ENCODE peak calls at places on chromosomes 11 and 22, in nine cellular contexts. D is GM12878, R is tibial nerve, N is upper lobe of left lung, Q is suprapubic skin, L is esophagus muscularis mucosa, U is ovary, X is HepG2, F is SK-N-SH. M is an unnamed sample. For H3K36me3, the result is how much of the 10 kb centered on the place peaks cover.

GRCh38 chr11:101765932-101766331 is 148.9 kb upstream of the CEP126 start:
- DNase-seq in D (no peak), R (no peak), N (no peak), Q (no peak), L (no peak), U (no peak), X (no peak), F (no peak), M (no peak)

GRCh38 chr11:62514151-62514550 is 32.5 kb downstream of the AHNAK start:
- DNase-seq in D (no peak), R (no peak), N (no peak), Q (no peak), L (no peak), U (no peak), X (no peak), F (no peak), M (no peak)

GRCh38 chr11:27280131-27280530 is 82.9 kb downstream of the CCDC34 start:
- DNase-seq in D (no peak), R (no peak), N (no peak), Q (no peak), L (no peak), U (no peak), X (no peak), F (no peak), M (no peak)

GRCh38 chr11:67114275-67114896 is 4.7 kb upstream of the KDM2A start:
- DNase-seq in D (no peak), R (no peak), N (no peak), Q (no peak), L (no peak), U (no peak), X (no peak), F (no peak), M (no peak)

GRCh38 chr11:46333129-46333947 is 13.9 kb upstream of the DGKZ start:
- DNase-seq in D (no peak), R (no peak), N (peak), Q (no peak), L (no peak), U (no peak), X (no peak), F (peak), M (no peak)

GRCh38 chr11:106457727-106458126 is 380.3 kb downstream of the AASDHPPT start:
- DNase-seq in D (no peak), R (no peak), N (no peak), Q (no peak), L (no peak), U (no peak), X (peak), F (no peak), M (no peak)

GRCh38 chr22:39518996-39519680 is 1.2 kb upstream of the ATF4 start:
- DNase-seq in D (no peak), R (no peak), N (no peak), Q (no peak), L (no peak), U (no peak), X (no peak), F (peak), M (peak)

GRCh38 chr11:73376803-73377629 is 817 bp downstream of the RELT start:
- DNase-seq in D (no peak), R (peak), N (peak), Q (no peak), L (no peak), U (peak), X (peak), F (peak), M (peak)

GRCh38 chr11:92227233-92227593 is 2.6 kb downstream of the FAT3 start:
- DNase-seq in D (no peak), R (no peak), N (no peak), Q (no peak), L (no peak), U (no peak), X (no peak), F (peak), M (no peak)

GRCh38 chr11:17578296-17578695 is 31.2 kb downstream of the OTOG start:
- DNase-seq in D (no peak), R (no peak), N (peak), Q (no peak), L (no peak), U (no peak), X (no peak), F (no peak), M (no peak)

GRCh38 chr11:68003846-68004550 is at the start of gene UNC93B1:
- DNase-seq in D (peak), R (peak), N (peak), Q (peak), L (peak), U (peak), X (peak), F (peak), M (peak)

GRCh38 chr22:45317551-45318167 is 7.9 kb downstream of the FAM118A start:
- DNase-seq in D (no peak), R (peak), N (no peak), Q (no peak), L (no peak), U (peak), X (no peak), F (peak), M (peak)

GRCh38 chr11:93694109-93694508 is 32.6 kb downstream of the CEP295 start:
- DNase-seq in D (no peak), R (no peak), N (no peak), Q (no peak), L (no peak), U (no peak), X (no peak), F (no peak), M (no peak)

GRCh38 chr22:41367680-41368542 is 13.8 kb upstream of the TEF start:
- DNase-seq in D (no peak), R (peak), N (no peak), Q (no peak), L (no peak), U (peak), X (peak), F (no peak), M (peak)

GRCh38 chr22:41369837-41370236 is 11.9 kb upstream of the TEF start:
- DNase-seq in D (no peak), R (no peak), N (no peak), Q (no peak), L (no peak), U (no peak), X (no peak), F (no peak), M (no peak)

GRCh38 chr22:41367039-41367679 is 14.6 kb upstream of the TEF start:
- DNase-seq in D (no peak), R (peak), N (peak), Q (peak), L (peak), U (peak), X (peak), F (peak), M (peak)

GRCh38 chr22:41369089-41369745 is 12.5 kb upstream of the TEF start:
- DNase-seq in D (no peak), R (no peak), N (no peak), Q (no peak), L (no peak), U (peak), X (no peak), F (no peak), M (no peak)

DNA sequence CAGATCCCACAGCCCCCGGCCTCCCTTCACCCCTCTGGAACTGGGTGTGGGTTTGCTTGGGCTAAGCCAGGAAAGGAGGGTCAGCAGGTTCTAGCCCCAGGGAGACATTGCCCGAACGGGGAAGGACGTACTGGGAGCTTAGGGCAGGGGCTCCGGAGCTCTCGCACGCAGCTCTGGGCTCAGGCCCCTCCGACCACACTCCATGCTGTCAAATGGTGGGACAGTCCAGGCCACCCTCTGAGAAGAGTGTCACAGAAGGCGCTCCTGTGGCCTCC is 13.3 kb upstream of the TEF start:
- DNase-seq in D (no peak), R (no peak), N (no peak), Q (no peak), L (no peak), U (no peak), X (no peak), F (no peak), M (no peak)
- H3K27ac ChIP-seq in D (no peak), R (peak), N (peak), Q (peak), L (peak), U (peak), X (no peak), F (no peak), M (peak)

GRCh38 chr11:57081356-57081755 is 92.6 kb downstream of the OR5AK2 start:
- DNase-seq in D (no peak), R (no peak), N (no peak), Q (no peak), L (no peak), U (no peak), X (no peak), F (no peak), M (no peak)
- TF ChIP-seq EP300 in D (no peak), R (no peak), N (no peak), Q (no peak), L (no peak), U (no peak), X (no peak), F (no peak), M (no peak)

DNA sequence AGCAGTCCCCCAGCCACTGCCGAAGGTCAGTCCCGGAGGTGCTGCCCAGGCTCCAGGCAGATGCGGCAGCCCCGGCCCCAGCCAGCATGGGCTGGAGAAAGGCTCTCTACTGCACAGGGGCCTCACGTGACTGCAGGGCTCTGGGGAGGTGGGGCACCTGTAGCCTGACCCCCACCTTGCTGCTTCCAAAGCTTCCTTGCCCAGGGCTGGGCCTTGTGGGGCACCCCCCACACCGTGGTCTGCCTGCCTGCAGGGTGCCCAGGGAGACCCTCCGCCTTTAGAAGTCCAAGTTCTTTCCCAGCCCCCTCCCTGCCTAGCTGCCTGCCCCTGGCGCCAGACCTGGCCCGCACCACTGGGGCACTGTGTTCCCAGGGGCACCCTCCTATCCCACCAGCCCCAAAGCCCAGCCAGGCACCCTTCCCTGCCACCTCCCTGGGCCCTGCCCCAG is 28.4 kb upstream of the TXNRD2 start:
- DNase-seq in D (no peak), R (no peak), N (peak), Q (no peak), L (no peak), U (no peak), X (no peak), F (no peak), M (no peak)
- H3K36me3 ChIP-seq in D (under half), R (under half), N (under half), Q (half or more), L (half or more), U (under half), X (under half), F (under half), M (under half)

GRCh38 chr11:119990306-119991021 is 147.4 kb downstream of the TRIM29 start:
- DNase-seq in D (no peak), R (no peak), N (no peak), Q (no peak), L (no peak), U (no peak), X (no peak), F (no peak), M (no peak)
- H3K27ac ChIP-seq in D (no peak), R (no peak), N (no peak), Q (no peak), L (no peak), U (no peak), X (no peak), F (no peak), M (no peak)

DNA sequence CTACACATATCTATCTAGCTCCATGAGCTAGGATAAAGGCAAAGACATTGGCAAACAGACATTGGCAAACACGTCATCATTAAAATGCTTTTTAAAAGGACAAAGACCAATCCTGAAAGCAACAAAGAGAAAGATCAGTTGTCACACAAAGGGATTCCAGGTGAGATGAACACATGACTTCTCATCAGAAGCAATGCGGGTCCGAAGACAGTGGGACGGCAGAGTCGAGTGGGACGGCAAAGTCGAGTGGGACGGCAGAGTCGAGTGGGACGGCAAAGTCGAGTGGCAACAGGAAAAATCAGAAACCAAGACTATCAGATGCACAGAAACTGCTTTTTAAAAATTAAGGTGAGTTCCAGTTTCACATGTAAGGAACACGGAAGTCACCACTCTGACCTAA is 609.5 kb downstream of the BRD1 start:
- DNase-seq in D (no peak), R (no peak), N (no peak), Q (peak), L (no peak), U (no peak), X (no peak), F (no peak), M (no peak)
- TF ChIP-seq EP300 in D (no peak), R (no peak), N (no peak), Q (no peak), L (no peak), U (no peak), X (no peak), F (no peak), M (no peak)

GRCh38 chr11:30329150-30329940 is 6.4 kb downstream of the ARL14EP start:
- DNase-seq in D (no peak), R (no peak), N (no peak), Q (no peak), L (no peak), U (no peak), X (no peak), F (no peak), M (no peak)
- H3K36me3 ChIP-seq in D (under half), R (under half), N (under half), Q (under half), L (under half), U (under half), X (under half), F (under half), M (under half)

GRCh38 chr11:33161120-33162005 is at the start of gene CSTF3:
- DNase-seq in D (peak), R (peak), N (peak), Q (peak), L (peak), U (peak), X (peak), F (peak), M (peak)

GRCh38 chr11:33157103-33158027 is 3.9 kb downstream of the CSTF3 start:
- DNase-seq in D (no peak), R (no peak), N (no peak), Q (no peak), L (no peak), U (no peak), X (no peak), F (no peak), M (no peak)

GRCh38 chr11:33158596-33158995 is 2.7 kb downstream of the CSTF3 start:
- DNase-seq in D (no peak), R (no peak), N (no peak), Q (no peak), L (no peak), U (no peak), X (no peak), F (no peak), M (no peak)

GRCh38 chr11:33160587-33160986 is 693 bp downstream of the CSTF3 start:
- DNase-seq in D (no peak), R (no peak), N (no peak), Q (no peak), L (no peak), U (no peak), X (no peak), F (no peak), M (no peak)

GRCh38 chr11:33160147-33160546 is 1.1 kb downstream of the CSTF3 start:
- DNase-seq in D (no peak), R (no peak), N (no peak), Q (no peak), L (no peak), U (no peak), X (peak), F (peak), M (no peak)
- H3K27ac ChIP-seq in D (peak), R (peak), N (no peak), Q (no peak), L (no peak), U (no peak), X (peak), F (peak), M (no peak)

GRCh38 chr11:65380460-65381126 is 1.9 kb downstream of the SLC25A45 start:
- DNase-seq in D (no peak), R (no peak), N (peak), Q (no peak), L (no peak), U (no peak), X (no peak), F (no peak), M (peak)

GRCh38 chr11:65382804-65383368 is 440 bp upstream of the SLC25A45 start:
- DNase-seq in D (no peak), R (no peak), N (peak), Q (no peak), L (no peak), U (no peak), X (no peak), F (peak), M (peak)

GRCh38 chr11:65382036-65382803 is at the start of gene SLC25A45:
- DNase-seq in D (peak), R (peak), N (peak), Q (peak), L (peak), U (peak), X (peak), F (peak), M (peak)

GRCh38 chr11:65379698-65380459 is 2.6 kb downstream of the SLC25A45 start:
- DNase-seq in D (no peak), R (no peak), N (no peak), Q (no peak), L (no peak), U (no peak), X (no peak), F (no peak), M (no peak)

DNA sequence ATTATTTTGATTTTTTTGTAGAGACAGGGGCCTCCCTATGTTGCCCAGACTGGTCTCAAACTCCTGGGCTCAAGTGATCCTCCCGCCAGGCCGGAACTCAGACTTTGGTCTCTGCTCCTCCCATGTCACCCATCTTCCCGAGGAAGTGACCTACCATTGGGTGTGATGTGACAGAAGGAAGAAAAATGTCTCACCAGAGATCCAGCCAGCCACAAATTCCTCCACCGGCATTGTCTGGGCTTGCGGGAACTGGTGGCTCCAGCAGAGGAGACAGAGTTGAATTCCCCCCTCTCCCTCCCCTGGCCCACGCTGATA is 768 bp downstream of the SLC25A45 start:
- DNase-seq in D (no peak), R (peak), N (no peak), Q (no peak), L (no peak), U (no peak), X (peak), F (no peak), M (no peak)
- TF ChIP-seq EP300 in D (no peak), R (no peak), N (no peak), Q (no peak), L (no peak), U (no peak), X (no peak), F (no peak), M (no peak)

GRCh38 chr22:30297276-30298004 is 8.1 kb upstream of the CASTOR1 start:
- DNase-seq in D (no peak), R (no peak), N (no peak), Q (no peak), L (no peak), U (no peak), X (no peak), F (no peak), M (no peak)

GRCh38 chr22:30296851-30297250 is 7.5 kb upstream of the CASTOR1 start:
- DNase-seq in D (no peak), R (no peak), N (no peak), Q (no peak), L (no peak), U (no peak), X (no peak), F (no peak), M (no peak)

GRCh38 chr22:30294830-30295229 is 5.5 kb upstream of the CASTOR1 start:
- DNase-seq in D (no peak), R (no peak), N (no peak), Q (no peak), L (no peak), U (no peak), X (no peak), F (no peak), M (no peak)

GRCh38 chr22:30295576-30295975 is 6.3 kb upstream of the CASTOR1 start:
- DNase-seq in D (no peak), R (no peak), N (no peak), Q (no peak), L (no peak), U (no peak), X (no peak), F (no peak), M (no peak)

DNA sequence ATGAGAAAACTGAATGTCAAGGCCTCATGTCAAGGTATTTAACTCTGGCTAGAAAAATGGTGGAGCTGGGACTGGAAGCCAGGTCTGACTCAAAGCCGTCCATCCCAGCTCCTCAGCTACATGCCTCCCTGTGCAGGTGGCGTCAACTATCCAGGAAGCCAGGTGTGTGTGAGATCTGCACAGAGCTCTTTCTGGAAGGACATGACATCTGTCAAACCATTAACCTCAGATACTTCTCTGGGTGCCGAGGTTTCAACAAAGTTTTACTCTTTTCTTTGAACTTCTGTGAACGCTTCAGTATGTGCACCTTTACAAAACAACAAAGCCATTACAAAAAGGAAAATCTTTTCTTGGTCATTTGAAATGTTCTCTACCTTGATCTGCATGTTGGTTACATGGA is 7.0 kb upstream of the CASTOR1 start:
- DNase-seq in D (no peak), R (no peak), N (no peak), Q (no peak), L (no peak), U (no peak), X (no peak), F (no peak), M (no peak)
- H3K36me3 ChIP-seq in D (under half), R (under half), N (half or more), Q (half or more), L (half or more), U (under half), X (under half), F (under half), M (under half)

M was measured in transverse colon.